ENCODE peak calls at places on chromosome 10, in seven cellular contexts. One of them, this sample, is unnamed.

GRCh38 chr10:113093188-113094113 is 143.4 kb downstream of the TCF7L2 start:
- DNase-seq in IMR-90: peak
- DNase-seq in mesenchymal stem cell: peak
- DNase-seq in H9: peak
- DNase-seq in H1: no peak
- DNase-seq in mesendoderm: no peak
- DNase-seq in trophoblast cell: peak
- DNase-seq in this sample: no peak

GRCh38 chr10:122864901-122865300 is 14.5 kb downstream of the FAM24B start:
- DNase-seq in IMR-90: peak
- DNase-seq in mesenchymal stem cell: no peak
- DNase-seq in H9: no peak
- DNase-seq in H1: no peak
- DNase-seq in mesendoderm: no peak
- DNase-seq in trophoblast cell: peak
- DNase-seq in this sample: no peak

GRCh38 chr10:128780379-128780778 is 654.2 kb upstream of the MKI67 start:
- DNase-seq in IMR-90: no peak
- DNase-seq in mesenchymal stem cell: no peak
- DNase-seq in H9: no peak
- DNase-seq in H1: no peak
- DNase-seq in mesendoderm: no peak
- DNase-seq in trophoblast cell: no peak
- DNase-seq in this sample: no peak

GRCh38 chr10:77770868-77771175 is 133.2 kb upstream of the KCNMA1 start:
- DNase-seq in IMR-90: no peak
- DNase-seq in mesenchymal stem cell: no peak
- DNase-seq in H9: no peak
- DNase-seq in H1: no peak
- DNase-seq in mesendoderm: no peak
- DNase-seq in trophoblast cell: no peak
- DNase-seq in this sample: no peak

GRCh38 chr10:3096149-3096548 is 28.8 kb downstream of the PFKP start:
- DNase-seq in IMR-90: no peak
- DNase-seq in mesenchymal stem cell: peak
- DNase-seq in H9: no peak
- DNase-seq in H1: no peak
- DNase-seq in mesendoderm: no peak
- DNase-seq in trophoblast cell: no peak
- DNase-seq in this sample: no peak

GRCh38 chr10:14820775-14821154 is 17.1 kb downstream of the CDNF start:
- DNase-seq in IMR-90: no peak
- DNase-seq in mesenchymal stem cell: no peak
- DNase-seq in H9: no peak
- DNase-seq in H1: no peak
- DNase-seq in mesendoderm: no peak
- DNase-seq in trophoblast cell: peak
- DNase-seq in this sample: no peak

GRCh38 chr10:95278061-95278988 is 12.5 kb downstream of the PDLIM1 start:
- DNase-seq in IMR-90: peak
- DNase-seq in mesenchymal stem cell: peak
- DNase-seq in H9: no peak
- DNase-seq in H1: peak
- DNase-seq in mesendoderm: peak
- DNase-seq in trophoblast cell: no peak
- DNase-seq in this sample: no peak

GRCh38 chr10:81116201-81116600 is 578.5 kb downstream of the SH2D4B start:
- DNase-seq in IMR-90: peak
- DNase-seq in mesenchymal stem cell: peak
- DNase-seq in H9: no peak
- DNase-seq in H1: no peak
- DNase-seq in mesendoderm: peak
- DNase-seq in trophoblast cell: peak
- DNase-seq in this sample: no peak

GRCh38 chr10:47289921-47290320 is 10.1 kb upstream of the GDF10 start:
- DNase-seq in IMR-90: no peak
- DNase-seq in mesenchymal stem cell: no peak
- DNase-seq in H9: no peak
- DNase-seq in H1: no peak
- DNase-seq in mesendoderm: no peak
- DNase-seq in trophoblast cell: no peak
- DNase-seq in this sample: no peak

GRCh38 chr10:47165711-47166404 is 134.1 kb upstream of the GDF10 start:
- DNase-seq in IMR-90: peak
- DNase-seq in mesenchymal stem cell: no peak
- DNase-seq in H9: peak
- DNase-seq in H1: no peak
- DNase-seq in mesendoderm: no peak
- DNase-seq in trophoblast cell: peak
- DNase-seq in this sample: no peak

GRCh38 chr10:116201011-116201410 is 72.0 kb downstream of the GFRA1 start:
- DNase-seq in IMR-90: peak
- DNase-seq in mesenchymal stem cell: peak
- DNase-seq in H9: no peak
- DNase-seq in H1: no peak
- DNase-seq in mesendoderm: no peak
- DNase-seq in trophoblast cell: no peak
- DNase-seq in this sample: no peak

GRCh38 chr10:53256623-53257022 is 484.0 kb upstream of the MBL2 start:
- DNase-seq in IMR-90: no peak
- DNase-seq in mesenchymal stem cell: no peak
- DNase-seq in H9: peak
- DNase-seq in H1: peak
- DNase-seq in mesendoderm: peak
- DNase-seq in trophoblast cell: peak
- DNase-seq in this sample: no peak

GRCh38 chr10:98349508-98349922 is 65.5 kb downstream of the PYROXD2 start:
- DNase-seq in IMR-90: peak
- DNase-seq in mesenchymal stem cell: peak
- DNase-seq in H9: no peak
- DNase-seq in H1: no peak
- DNase-seq in mesendoderm: no peak
- DNase-seq in trophoblast cell: peak
- DNase-seq in this sample: no peak

GRCh38 chr10:101235766-101236165 is 6.5 kb upstream of the LBX1 start:
- DNase-seq in IMR-90: no peak
- DNase-seq in mesenchymal stem cell: no peak
- DNase-seq in H9: no peak
- DNase-seq in H1: no peak
- DNase-seq in mesendoderm: peak
- DNase-seq in trophoblast cell: no peak
- DNase-seq in this sample: no peak

GRCh38 chr10:132689721-132690360 is 96.1 kb downstream of the NKX6-2 start:
- DNase-seq in IMR-90: no peak
- DNase-seq in mesenchymal stem cell: no peak
- DNase-seq in H9: peak
- DNase-seq in H1: no peak
- DNase-seq in mesendoderm: no peak
- DNase-seq in trophoblast cell: no peak
- DNase-seq in this sample: no peak

GRCh38 chr10:86035791-86036543 is 330.6 kb downstream of the GRID1 start:
- DNase-seq in IMR-90: no peak
- DNase-seq in mesenchymal stem cell: no peak
- DNase-seq in H9: no peak
- DNase-seq in H1: no peak
- DNase-seq in mesendoderm: no peak
- DNase-seq in trophoblast cell: no peak
- DNase-seq in this sample: no peak

GRCh38 chr10:6416892-6417512 is 163.1 kb downstream of the PRKCQ start:
- DNase-seq in IMR-90: peak
- DNase-seq in mesenchymal stem cell: peak
- DNase-seq in H9: no peak
- DNase-seq in H1: no peak
- DNase-seq in mesendoderm: peak
- DNase-seq in trophoblast cell: peak
- DNase-seq in this sample: peak

GRCh38 chr10:130961506-130962239 is 349.8 kb downstream of the TCERG1L start:
- DNase-seq in IMR-90: no peak
- DNase-seq in mesenchymal stem cell: no peak
- DNase-seq in H9: no peak
- DNase-seq in H1: no peak
- DNase-seq in mesendoderm: no peak
- DNase-seq in trophoblast cell: no peak
- DNase-seq in this sample: no peak

GRCh38 chr10:88071814-88072380 is 208.5 kb downstream of the PTEN start:
- DNase-seq in IMR-90: no peak
- DNase-seq in mesenchymal stem cell: no peak
- DNase-seq in H9: no peak
- DNase-seq in H1: no peak
- DNase-seq in mesendoderm: no peak
- DNase-seq in trophoblast cell: no peak
- DNase-seq in this sample: no peak

GRCh38 chr10:1348773-1349050 is 292.5 kb downstream of the WDR37 start:
- DNase-seq in IMR-90: no peak
- DNase-seq in mesenchymal stem cell: no peak
- DNase-seq in H9: no peak
- DNase-seq in H1: no peak
- DNase-seq in mesendoderm: no peak
- DNase-seq in trophoblast cell: no peak
- DNase-seq in this sample: no peak

GRCh38 chr10:6101181-6101580 is 12.3 kb downstream of the RBM17 start:
- DNase-seq in IMR-90: no peak
- DNase-seq in mesenchymal stem cell: no peak
- DNase-seq in H9: no peak
- DNase-seq in H1: no peak
- DNase-seq in mesendoderm: no peak
- DNase-seq in trophoblast cell: no peak
- DNase-seq in this sample: no peak

GRCh38 chr10:66804911-66805310 is 120.9 kb upstream of the LRRTM3 start:
- DNase-seq in IMR-90: peak
- DNase-seq in mesenchymal stem cell: no peak
- DNase-seq in H9: no peak
- DNase-seq in H1: no peak
- DNase-seq in mesendoderm: no peak
- DNase-seq in trophoblast cell: no peak
- DNase-seq in this sample: no peak

GRCh38 chr10:558331-558730 is 131.1 kb downstream of the DIP2C start:
- DNase-seq in IMR-90: no peak
- DNase-seq in mesenchymal stem cell: no peak
- DNase-seq in H9: no peak
- DNase-seq in H1: no peak
- DNase-seq in mesendoderm: no peak
- DNase-seq in trophoblast cell: no peak
- DNase-seq in this sample: no peak

GRCh38 chr10:80407836-80408197 is 534 bp upstream of the PRXL2A start:
- DNase-seq in IMR-90: no peak
- DNase-seq in mesenchymal stem cell: peak
- DNase-seq in H9: peak
- DNase-seq in H1: peak
- DNase-seq in mesendoderm: peak
- DNase-seq in trophoblast cell: no peak
- DNase-seq in this sample: no peak

GRCh38 chr10:90855126-90855525 is 2.7 kb downstream of the HTR7 start:
- DNase-seq in IMR-90: no peak
- DNase-seq in mesenchymal stem cell: no peak
- DNase-seq in H9: no peak
- DNase-seq in H1: no peak
- DNase-seq in mesendoderm: peak
- DNase-seq in trophoblast cell: no peak
- DNase-seq in this sample: no peak

DNA sequence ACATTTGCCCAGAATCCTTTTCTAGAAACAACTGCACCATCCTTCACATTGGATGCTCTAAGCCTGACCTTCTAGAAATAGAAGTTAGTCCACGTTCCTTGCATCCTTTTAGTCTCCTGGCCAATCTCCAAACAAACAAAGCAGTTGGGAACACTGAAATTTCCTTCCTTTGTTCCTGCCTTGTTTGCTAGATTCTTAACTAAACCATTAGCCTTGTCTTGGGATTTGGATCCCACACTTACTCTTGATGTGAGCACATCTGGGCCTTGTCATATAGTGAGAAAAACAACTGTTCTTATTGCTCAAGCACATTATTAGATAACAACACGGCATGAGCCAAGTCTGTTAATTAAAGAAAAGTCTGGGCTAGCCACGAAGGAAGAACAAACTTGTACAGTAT is 319.3 kb upstream of the GHITM start:
- DNase-seq in IMR-90: no peak
- DNase-seq in mesenchymal stem cell: no peak
- DNase-seq in H9: no peak
- DNase-seq in H1: no peak
- DNase-seq in mesendoderm: no peak
- DNase-seq in trophoblast cell: no peak
- DNase-seq in this sample: no peak
- H2AK5ac ChIP-seq in IMR-90: no peak
- H2AK5ac ChIP-seq in mesenchymal stem cell: no peak
- H2AK5ac ChIP-seq in H9: no peak
- H2AK5ac ChIP-seq in H1: no peak
- H2AK5ac ChIP-seq in mesendoderm: no peak
- H2AK5ac ChIP-seq in trophoblast cell: no peak
- H2AK5ac ChIP-seq in this sample: no peak

GRCh38 chr10:58477122-58477521 is 35.5 kb upstream of the BICC1 start:
- DNase-seq in IMR-90: peak
- DNase-seq in mesenchymal stem cell: no peak
- DNase-seq in H9: peak
- DNase-seq in H1: no peak
- DNase-seq in mesendoderm: peak
- DNase-seq in trophoblast cell: no peak
- DNase-seq in this sample: no peak
- H2AK5ac ChIP-seq in IMR-90: peak
- H2AK5ac ChIP-seq in mesenchymal stem cell: peak
- H2AK5ac ChIP-seq in H9: no peak
- H2AK5ac ChIP-seq in H1: no peak
- H2AK5ac ChIP-seq in mesendoderm: no peak
- H2AK5ac ChIP-seq in trophoblast cell: no peak
- H2AK5ac ChIP-seq in this sample: no peak

DNA sequence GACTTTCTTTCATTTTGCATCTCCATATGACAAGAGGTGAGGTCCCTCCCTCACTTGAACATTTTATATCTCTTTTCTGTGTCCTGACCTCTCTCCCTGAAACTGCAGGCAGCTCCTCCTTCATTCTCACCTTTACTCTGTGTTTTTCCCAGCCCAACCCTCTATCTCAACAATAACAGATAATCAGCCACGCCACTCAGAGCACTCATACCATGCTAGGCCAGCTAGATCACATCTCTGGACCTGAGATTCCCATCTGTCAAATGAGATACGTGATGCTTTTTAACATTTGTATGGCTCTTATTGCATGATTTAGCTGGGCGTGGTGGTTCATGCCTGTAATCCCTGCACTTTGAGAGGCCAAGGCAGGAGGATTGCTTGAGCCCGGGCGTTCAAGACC is 63.1 kb upstream of the PDCD4 start:
- DNase-seq in IMR-90: no peak
- DNase-seq in mesenchymal stem cell: no peak
- DNase-seq in H9: no peak
- DNase-seq in H1: no peak
- DNase-seq in mesendoderm: no peak
- DNase-seq in trophoblast cell: peak
- DNase-seq in this sample: no peak
- H2AK5ac ChIP-seq in IMR-90: no peak
- H2AK5ac ChIP-seq in mesenchymal stem cell: no peak
- H2AK5ac ChIP-seq in H9: no peak
- H2AK5ac ChIP-seq in H1: no peak
- H2AK5ac ChIP-seq in mesendoderm: no peak
- H2AK5ac ChIP-seq in trophoblast cell: no peak
- H2AK5ac ChIP-seq in this sample: no peak

DNA sequence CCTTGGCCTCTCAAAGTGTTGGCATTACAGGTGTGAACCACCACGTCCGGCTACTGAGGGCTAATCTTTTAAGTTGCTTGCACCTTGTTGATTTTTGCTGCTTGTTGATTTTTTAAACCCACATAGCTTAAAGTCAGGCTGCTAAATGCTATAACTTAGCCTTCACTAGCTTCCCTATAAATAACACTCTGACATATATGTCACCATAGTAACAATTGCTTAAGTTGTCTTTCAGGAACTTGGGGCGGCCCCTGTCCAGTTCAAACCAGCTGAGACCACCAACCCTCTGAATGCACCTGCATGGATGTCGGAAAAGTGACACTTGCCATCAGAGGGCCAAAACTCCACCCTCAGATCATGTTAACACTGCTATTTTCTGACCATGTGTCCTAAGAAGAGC is 47.4 kb downstream of the ST8SIA6 start:
- DNase-seq in IMR-90: no peak
- DNase-seq in mesenchymal stem cell: no peak
- DNase-seq in H9: no peak
- DNase-seq in H1: no peak
- DNase-seq in mesendoderm: no peak
- DNase-seq in trophoblast cell: no peak
- DNase-seq in this sample: no peak
- H2AK5ac ChIP-seq in IMR-90: no peak
- H2AK5ac ChIP-seq in mesenchymal stem cell: no peak
- H2AK5ac ChIP-seq in H9: no peak
- H2AK5ac ChIP-seq in H1: peak
- H2AK5ac ChIP-seq in mesendoderm: peak
- H2AK5ac ChIP-seq in trophoblast cell: no peak
- H2AK5ac ChIP-seq in this sample: no peak

This sample was measured in neuronal stem cell.